ENCODE peak calls at places on chromosomes 7 and 10, in six cellular contexts. One of them, this sample, is unnamed.

GRCh38 chr10:12902135-12902572 is 99.4 kb downstream of the CCDC3 start:
- DNase-seq in GM12878: peak
- DNase-seq in A549: peak
- DNase-seq in SK-N-SH: peak
- DNase-seq in K562: peak
- DNase-seq in HepG2: peak
- DNase-seq in this sample: peak

GRCh38 chr10:44982496-44982895 is 3.9 kb upstream of the DEPP1 start:
- DNase-seq in GM12878: no peak
- DNase-seq in A549: no peak
- DNase-seq in SK-N-SH: no peak
- DNase-seq in K562: no peak
- DNase-seq in HepG2: no peak
- DNase-seq in this sample: no peak

GRCh38 chr7:81331061-81332018 is 412.5 kb upstream of the SEMA3C start:
- DNase-seq in GM12878: no peak
- DNase-seq in A549: no peak
- DNase-seq in SK-N-SH: peak
- DNase-seq in K562: no peak
- DNase-seq in HepG2: no peak
- DNase-seq in this sample: peak

GRCh38 chr10:4219901-4220300 is 434.9 kb upstream of the KLF6 start:
- DNase-seq in GM12878: no peak
- DNase-seq in A549: no peak
- DNase-seq in SK-N-SH: no peak
- DNase-seq in K562: no peak
- DNase-seq in HepG2: no peak
- DNase-seq in this sample: no peak

GRCh38 chr7:44062180-44062902 is 3.0 kb downstream of the PGAM2 start:
- DNase-seq in GM12878: no peak
- DNase-seq in A549: no peak
- DNase-seq in SK-N-SH: no peak
- DNase-seq in K562: no peak
- DNase-seq in HepG2: no peak
- DNase-seq in this sample: no peak

GRCh38 chr7:80047856-80048459 is 86.7 kb upstream of the GNAI1 start:
- DNase-seq in GM12878: no peak
- DNase-seq in A549: peak
- DNase-seq in SK-N-SH: peak
- DNase-seq in K562: no peak
- DNase-seq in HepG2: no peak
- DNase-seq in this sample: peak

GRCh38 chr10:13271552-13272163 is 28.2 kb downstream of the PHYH start:
- DNase-seq in GM12878: no peak
- DNase-seq in A549: peak
- DNase-seq in SK-N-SH: peak
- DNase-seq in K562: peak
- DNase-seq in HepG2: peak
- DNase-seq in this sample: peak

GRCh38 chr7:93117852-93118530 is at the start of gene SAMD9:
- DNase-seq in GM12878: peak
- DNase-seq in A549: peak
- DNase-seq in SK-N-SH: peak
- DNase-seq in K562: peak
- DNase-seq in HepG2: peak
- DNase-seq in this sample: peak

GRCh38 chr10:127046975-127047877 is 142.0 kb downstream of the DOCK1 start:
- DNase-seq in GM12878: no peak
- DNase-seq in A549: no peak
- DNase-seq in SK-N-SH: no peak
- DNase-seq in K562: no peak
- DNase-seq in HepG2: no peak
- DNase-seq in this sample: peak

GRCh38 chr10:21217107-21217506 is 308.4 kb downstream of the SKIDA1 start:
- DNase-seq in GM12878: no peak
- DNase-seq in A549: no peak
- DNase-seq in SK-N-SH: no peak
- DNase-seq in K562: no peak
- DNase-seq in HepG2: no peak
- DNase-seq in this sample: no peak

GRCh38 chr10:133318494-133319127 is 9.9 kb downstream of the ZNF511 start:
- DNase-seq in GM12878: no peak
- DNase-seq in A549: peak
- DNase-seq in SK-N-SH: peak
- DNase-seq in K562: peak
- DNase-seq in HepG2: peak
- DNase-seq in this sample: peak

GRCh38 chr7:6385110-6385792 is 62.5 kb downstream of the DAGLB start:
- DNase-seq in GM12878: no peak
- DNase-seq in A549: peak
- DNase-seq in SK-N-SH: no peak
- DNase-seq in K562: no peak
- DNase-seq in HepG2: peak
- DNase-seq in this sample: peak

GRCh38 chr10:124517466-124517865 is 55.8 kb downstream of the LHPP start:
- DNase-seq in GM12878: no peak
- DNase-seq in A549: no peak
- DNase-seq in SK-N-SH: no peak
- DNase-seq in K562: no peak
- DNase-seq in HepG2: no peak
- DNase-seq in this sample: no peak

GRCh38 chr7:131276736-131277135 is 50.9 kb upstream of the MKLN1 start:
- DNase-seq in GM12878: no peak
- DNase-seq in A549: no peak
- DNase-seq in SK-N-SH: no peak
- DNase-seq in K562: no peak
- DNase-seq in HepG2: no peak
- DNase-seq in this sample: no peak

GRCh38 chr7:155992974-155993373 is 180.7 kb upstream of the SHH start:
- DNase-seq in GM12878: no peak
- DNase-seq in A549: no peak
- DNase-seq in SK-N-SH: no peak
- DNase-seq in K562: no peak
- DNase-seq in HepG2: no peak
- DNase-seq in this sample: no peak

GRCh38 chr7:13407911-13408310 is 581.6 kb downstream of the ETV1 start:
- DNase-seq in GM12878: no peak
- DNase-seq in A549: no peak
- DNase-seq in SK-N-SH: no peak
- DNase-seq in K562: no peak
- DNase-seq in HepG2: no peak
- DNase-seq in this sample: no peak

GRCh38 chr7:141158562-141158961 is 84.7 kb downstream of the TMEM178B start:
- DNase-seq in GM12878: peak
- DNase-seq in A549: peak
- DNase-seq in SK-N-SH: no peak
- DNase-seq in K562: peak
- DNase-seq in HepG2: no peak
- DNase-seq in this sample: peak

GRCh38 chr7:32290015-32290414 is 200.2 kb downstream of the LSM5 start:
- DNase-seq in GM12878: no peak
- DNase-seq in A549: no peak
- DNase-seq in SK-N-SH: peak
- DNase-seq in K562: no peak
- DNase-seq in HepG2: no peak
- DNase-seq in this sample: no peak

GRCh38 chr10:71270301-71270777 is 48.7 kb upstream of the SLC29A3 start:
- DNase-seq in GM12878: no peak
- DNase-seq in A549: peak
- DNase-seq in SK-N-SH: peak
- DNase-seq in K562: peak
- DNase-seq in HepG2: peak
- DNase-seq in this sample: peak

GRCh38 chr7:75601539-75601938 is 109.4 kb downstream of the SPDYE5 start:
- DNase-seq in GM12878: no peak
- DNase-seq in A549: no peak
- DNase-seq in SK-N-SH: no peak
- DNase-seq in K562: no peak
- DNase-seq in HepG2: no peak
- DNase-seq in this sample: no peak

GRCh38 chr10:43899224-43899959 is 250.7 kb upstream of the ZNF32 start:
- DNase-seq in GM12878: no peak
- DNase-seq in A549: no peak
- DNase-seq in SK-N-SH: peak
- DNase-seq in K562: no peak
- DNase-seq in HepG2: no peak
- DNase-seq in this sample: no peak
- TF ChIP-seq SMC3 in GM12878: no peak
- TF ChIP-seq SMC3 in A549: no peak
- TF ChIP-seq SMC3 in SK-N-SH: no peak
- TF ChIP-seq SMC3 in K562: no peak
- TF ChIP-seq SMC3 in HepG2: no peak
- TF ChIP-seq SMC3 in this sample: no peak

GRCh38 chr7:102030696-102031095 is 213.3 kb downstream of the CUX1 start:
- DNase-seq in GM12878: peak
- DNase-seq in A549: no peak
- DNase-seq in SK-N-SH: no peak
- DNase-seq in K562: no peak
- DNase-seq in HepG2: no peak
- DNase-seq in this sample: no peak

GRCh38 chr7:102029616-102030015 is 212.2 kb downstream of the CUX1 start:
- DNase-seq in GM12878: no peak
- DNase-seq in A549: no peak
- DNase-seq in SK-N-SH: no peak
- DNase-seq in K562: no peak
- DNase-seq in HepG2: no peak
- DNase-seq in this sample: no peak

GRCh38 chr7:102024005-102024768 is 206.8 kb downstream of the CUX1 start:
- DNase-seq in GM12878: no peak
- DNase-seq in A549: no peak
- DNase-seq in SK-N-SH: peak
- DNase-seq in K562: no peak
- DNase-seq in HepG2: peak
- DNase-seq in this sample: peak

GRCh38 chr7:102024769-102025391 is 207.5 kb downstream of the CUX1 start:
- DNase-seq in GM12878: no peak
- DNase-seq in A549: no peak
- DNase-seq in SK-N-SH: no peak
- DNase-seq in K562: no peak
- DNase-seq in HepG2: peak
- DNase-seq in this sample: no peak

GRCh38 chr7:102028206-102028826 is 210.9 kb downstream of the CUX1 start:
- DNase-seq in GM12878: no peak
- DNase-seq in A549: no peak
- DNase-seq in SK-N-SH: no peak
- DNase-seq in K562: no peak
- DNase-seq in HepG2: no peak
- DNase-seq in this sample: no peak
- TF ChIP-seq SMC3 in GM12878: no peak
- TF ChIP-seq SMC3 in A549: no peak
- TF ChIP-seq SMC3 in SK-N-SH: no peak
- TF ChIP-seq SMC3 in K562: no peak
- TF ChIP-seq SMC3 in HepG2: no peak
- TF ChIP-seq SMC3 in this sample: no peak

GRCh38 chr10:80486151-80486692 is 32.1 kb downstream of the TSPAN14 start:
- DNase-seq in GM12878: no peak
- DNase-seq in A549: no peak
- DNase-seq in SK-N-SH: no peak
- DNase-seq in K562: no peak
- DNase-seq in HepG2: no peak
- DNase-seq in this sample: no peak

GRCh38 chr10:80486785-80487421 is 32.8 kb downstream of the TSPAN14 start:
- DNase-seq in GM12878: no peak
- DNase-seq in A549: no peak
- DNase-seq in SK-N-SH: no peak
- DNase-seq in K562: no peak
- DNase-seq in HepG2: no peak
- DNase-seq in this sample: no peak

GRCh38 chr10:80485410-80486135 is 31.5 kb downstream of the TSPAN14 start:
- DNase-seq in GM12878: no peak
- DNase-seq in A549: no peak
- DNase-seq in SK-N-SH: no peak
- DNase-seq in K562: no peak
- DNase-seq in HepG2: no peak
- DNase-seq in this sample: no peak

GRCh38 chr10:80484243-80484642 is 30.1 kb downstream of the TSPAN14 start:
- DNase-seq in GM12878: no peak
- DNase-seq in A549: no peak
- DNase-seq in SK-N-SH: no peak
- DNase-seq in K562: peak
- DNase-seq in HepG2: no peak
- DNase-seq in this sample: no peak

DNA sequence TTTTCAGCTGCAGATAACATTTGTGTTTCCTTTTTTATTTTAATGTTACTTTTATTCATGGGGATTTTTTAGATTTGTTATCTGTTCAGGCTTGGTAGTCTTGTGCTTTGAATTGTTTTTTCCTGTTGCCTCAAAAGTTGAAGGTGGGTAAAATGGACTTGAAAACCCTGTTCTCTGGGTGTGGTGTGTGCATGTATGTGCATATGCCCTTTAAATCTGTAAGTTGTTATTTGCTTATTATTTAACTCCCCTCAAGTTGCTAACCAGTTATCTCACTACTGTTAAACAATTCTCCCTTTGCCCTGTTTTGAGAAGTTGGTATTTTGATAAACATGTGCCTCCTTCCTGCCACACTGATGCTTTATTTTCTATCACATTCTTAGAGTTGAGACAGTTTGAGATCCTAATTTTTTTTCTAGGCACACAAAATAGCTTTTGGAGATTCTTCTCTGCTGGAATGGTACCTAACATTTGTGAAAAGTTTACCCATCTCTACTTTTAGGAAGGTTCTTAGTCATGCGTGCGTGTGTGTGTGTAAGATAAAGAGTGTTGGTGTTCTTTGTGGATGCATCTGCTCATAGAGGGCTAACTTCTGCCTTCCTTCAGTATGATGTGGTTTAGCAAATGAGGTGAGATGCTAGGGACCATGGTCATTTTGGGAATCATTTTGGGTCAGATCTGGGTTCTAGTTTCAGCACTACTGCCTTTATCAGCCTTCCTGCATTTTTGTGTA is 30.7 kb downstream of the TSPAN14 start:
- DNase-seq in GM12878: no peak
- DNase-seq in A549: no peak
- DNase-seq in SK-N-SH: no peak
- DNase-seq in K562: peak
- DNase-seq in HepG2: no peak
- DNase-seq in this sample: no peak
- TF ChIP-seq SMC3 in GM12878: no peak
- TF ChIP-seq SMC3 in A549: no peak
- TF ChIP-seq SMC3 in SK-N-SH: no peak
- TF ChIP-seq SMC3 in K562: no peak
- TF ChIP-seq SMC3 in HepG2: no peak
- TF ChIP-seq SMC3 in this sample: no peak

DNA sequence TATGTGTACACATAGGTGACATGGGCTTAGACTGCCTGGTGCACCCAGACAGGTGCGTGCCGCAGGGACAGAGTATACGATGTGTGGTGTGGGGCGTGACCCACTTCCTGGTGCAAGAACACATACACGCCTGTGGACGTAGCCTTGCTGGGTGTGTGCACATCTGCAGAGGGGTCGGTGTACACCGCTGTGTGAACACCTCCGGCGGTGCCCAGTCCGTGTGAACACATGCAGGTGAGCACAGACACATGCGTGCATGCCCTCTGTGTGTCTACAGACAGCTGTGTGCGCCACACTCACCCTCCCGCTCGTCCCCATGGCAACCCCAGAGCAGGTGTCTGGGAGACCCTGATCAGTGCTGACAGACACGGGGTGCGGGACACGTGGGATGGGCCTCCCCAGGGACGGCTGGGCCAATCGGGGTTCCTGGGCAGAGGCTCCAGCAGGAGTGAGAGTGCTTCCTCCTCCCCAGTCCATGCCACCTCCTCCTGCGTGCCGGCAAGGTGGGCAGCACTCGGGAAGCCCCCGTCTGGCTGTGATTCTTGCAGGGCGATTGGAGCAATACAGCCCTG is 23.4 kb downstream of the ELFN1 start:
- DNase-seq in GM12878: no peak
- DNase-seq in A549: no peak
- DNase-seq in SK-N-SH: peak
- DNase-seq in K562: no peak
- DNase-seq in HepG2: no peak
- DNase-seq in this sample: no peak
- TF ChIP-seq SMC3 in GM12878: no peak
- TF ChIP-seq SMC3 in A549: no peak
- TF ChIP-seq SMC3 in SK-N-SH: no peak
- TF ChIP-seq SMC3 in K562: no peak
- TF ChIP-seq SMC3 in HepG2: no peak
- TF ChIP-seq SMC3 in this sample: no peak

This sample was measured in IMR-90.